ENCODE peak calls at places on chromosomes 1 and 21, in seven cellular contexts. C, Z, D, B, N, I and X are unnamed samples.

GRCh38 chr21:34345091-34345871 is 18.5 kb upstream of the KCNE2 start:
- DNase-seq in B (no peak), D (no peak), I (no peak), Z (no peak), C (no peak), N (no peak), X (no peak)

GRCh38 chr1:167082511-167083027 is 7.6 kb downstream of the GPA33 start:
- DNase-seq in Z (no peak), C (no peak), D (no peak), B (no peak), I (no peak), N (no peak), X (no peak)

GRCh38 chr1:161946071-161946987 is 77.3 kb downstream of the OLFML2B start:
- DNase-seq in D (no peak), C (no peak), B (no peak), I (no peak), N (no peak), Z (no peak), X (no peak)

GRCh38 chr1:32622806-32623694 is 27.3 kb downstream of the ZBTB8OS start:
- DNase-seq in D (no peak), I (no peak), C (peak), B (no peak), Z (no peak), N (no peak), X (no peak)

GRCh38 chr1:229579101-229579651 is 20.7 kb upstream of the ABCB10 start:
- DNase-seq in N (no peak), C (no peak), B (peak), Z (peak), D (peak), I (peak), X (peak)

GRCh38 chr1:223403184-223403815 is 10.1 kb downstream of the CCDC185 start:
- DNase-seq in N (no peak), B (no peak), I (no peak), Z (no peak), D (no peak), C (no peak), X (peak)

GRCh38 chr1:24443241-24443656 is 27.6 kb downstream of the NIPAL3 start:
- DNase-seq in I (no peak), C (no peak), D (no peak), B (peak), Z (no peak), N (no peak), X (no peak)

GRCh38 chr1:233518344-233518743 is 95.6 kb upstream of the KCNK1 start:
- DNase-seq in C (peak), I (no peak), B (peak), Z (peak), D (no peak), N (no peak), X (no peak)

GRCh38 chr21:36241717-36242116 is 78.3 kb upstream of the MORC3 start:
- DNase-seq in N (no peak), I (no peak), C (no peak), D (no peak), B (no peak), Z (no peak), X (no peak)

GRCh38 chr21:36330904-36331303 is 10.9 kb downstream of the MORC3 start:
- DNase-seq in B (peak), I (no peak), N (no peak), C (peak), D (no peak), Z (peak), X (peak)

GRCh38 chr21:44295163-44295601 is 4.7 kb upstream of the PFKL start:
- DNase-seq in Z (no peak), I (no peak), N (no peak), D (no peak), B (no peak), C (no peak), X (no peak)

GRCh38 chr1:31663622-31664452 is 19.2 kb upstream of the PEF1 start:
- DNase-seq in I (no peak), N (no peak), Z (peak), D (peak), B (peak), C (peak), X (peak)